ENCODE peak calls at places on chromosome 22, in five cellular contexts. M, N, A, W and P are unnamed samples.

GRCh38 chr22:47452184-47452583 is 689.7 kb downstream of the TBC1D22A start:
- DNase-seq in M (no peak), N (no peak), A (no peak), W (no peak), P (no peak)

GRCh38 chr22:18999416-18999815 is 63.3 kb upstream of the PRODH start:
- DNase-seq in M (no peak), N (no peak), A (no peak), W (no peak), P (no peak)

GRCh38 chr22:50486561-50487289 is at the start of gene MIOX:
- DNase-seq in M (peak), N (no peak), A (no peak), W (no peak), P (no peak)

GRCh38 chr22:30210235-30210831 is 36.2 kb downstream of the LIF start:
- DNase-seq in M (no peak), N (peak), A (no peak), W (peak), P (no peak)

GRCh38 chr22:29166180-29166579 is 39.5 kb upstream of the EMID1 start:
- DNase-seq in M (no peak), N (no peak), A (peak), W (no peak), P (no peak)

GRCh38 chr22:48098243-48098935 is 1335.9 kb downstream of the TBC1D22A start:
- DNase-seq in M (no peak), N (no peak), A (no peak), W (no peak), P (no peak)

GRCh38 chr22:29580200-29580810 is 608 bp downstream of the NIPSNAP1 start:
- DNase-seq in M (peak), N (peak), A (no peak), W (peak), P (no peak)

GRCh38 chr22:39916496-39916895 is 15.6 kb downstream of the GRAP2 start:
- DNase-seq in M (no peak), N (no peak), A (no peak), W (no peak), P (no peak)

GRCh38 chr22:30245985-30246901 is at the start of gene LIF:
- DNase-seq in M (no peak), N (peak), A (no peak), W (no peak), P (no peak)

GRCh38 chr22:35349704-35350538 is 31.0 kb upstream of the HMOX1 start:
- DNase-seq in M (no peak), N (peak), A (no peak), W (no peak), P (no peak)

GRCh38 chr22:42648368-42649260 is 578 bp downstream of the CYB5R3 start:
- DNase-seq in M (peak), N (no peak), A (no peak), W (peak), P (no peak)

GRCh38 chr22:23071163-23072034 is 1.1 kb downstream of the GNAZ start:
- DNase-seq in M (peak), N (no peak), A (peak), W (no peak), P (no peak)

GRCh38 chr22:46587067-46587471 is 33.1 kb upstream of the GRAMD4 start:
- DNase-seq in M (peak), N (no peak), A (no peak), W (no peak), P (no peak)

GRCh38 chr22:24474221-24474620 is 20.9 kb upstream of the UPB1 start:
- DNase-seq in M (no peak), N (no peak), A (no peak), W (no peak), P (no peak)

GRCh38 chr22:41197046-41197807 is 7.9 kb upstream of the L3MBTL2 start:
- DNase-seq in M (peak), N (peak), A (peak), W (peak), P (peak)

GRCh38 chr22:41203118-41203517 is 2.0 kb upstream of the L3MBTL2 start:
- DNase-seq in M (no peak), N (no peak), A (no peak), W (no peak), P (no peak)

GRCh38 chr22:41201146-41201545 is 4.0 kb upstream of the L3MBTL2 start:
- DNase-seq in M (no peak), N (no peak), A (no peak), W (no peak), P (no peak)

GRCh38 chr22:41193829-41194228 is 11.3 kb upstream of the L3MBTL2 start:
- DNase-seq in M (no peak), N (no peak), A (no peak), W (no peak), P (no peak)

DNA sequence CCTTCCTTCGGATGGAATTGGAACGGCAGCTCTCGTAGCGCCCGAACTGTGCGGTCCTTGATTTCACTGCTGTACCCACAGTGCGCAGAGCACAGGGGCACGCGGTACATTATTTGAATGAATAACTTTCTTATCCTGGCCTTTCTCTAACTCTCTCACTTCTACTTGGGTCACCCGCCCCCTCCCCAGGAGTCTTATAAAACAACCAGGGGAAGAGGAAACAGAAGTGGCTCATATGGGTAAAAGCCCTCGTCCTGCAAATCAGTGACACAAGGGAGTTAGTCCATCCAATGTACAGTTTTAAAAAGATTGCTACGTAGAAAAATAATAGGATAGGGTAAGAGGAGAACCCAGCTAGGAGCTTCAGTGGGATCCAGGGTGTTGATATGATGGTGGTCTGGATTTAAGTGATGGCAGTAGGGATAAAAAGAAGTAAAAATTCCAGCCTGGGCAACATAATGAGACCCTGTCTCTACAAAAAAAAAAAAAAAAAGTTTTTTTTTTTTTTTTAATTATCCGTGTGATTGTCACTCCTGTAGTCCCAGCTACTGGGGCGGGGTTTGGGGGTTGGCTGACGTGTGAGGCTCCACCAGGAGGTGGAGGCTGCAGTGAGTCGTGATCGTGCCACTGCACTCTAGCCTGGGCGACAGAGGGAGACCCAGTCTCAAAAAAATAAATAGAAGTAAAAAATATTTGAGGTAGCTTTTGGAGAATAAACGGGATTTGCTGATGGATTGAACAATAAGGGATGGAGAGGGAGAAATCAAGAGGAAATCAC is 7.1 kb upstream of the L3MBTL2 start:
- DNase-seq in M (no peak), N (peak), A (no peak), W (peak), P (no peak)
- H3K27ac ChIP-seq in M (no peak), N (no peak), A (peak), W (no peak), P (peak)

DNA sequence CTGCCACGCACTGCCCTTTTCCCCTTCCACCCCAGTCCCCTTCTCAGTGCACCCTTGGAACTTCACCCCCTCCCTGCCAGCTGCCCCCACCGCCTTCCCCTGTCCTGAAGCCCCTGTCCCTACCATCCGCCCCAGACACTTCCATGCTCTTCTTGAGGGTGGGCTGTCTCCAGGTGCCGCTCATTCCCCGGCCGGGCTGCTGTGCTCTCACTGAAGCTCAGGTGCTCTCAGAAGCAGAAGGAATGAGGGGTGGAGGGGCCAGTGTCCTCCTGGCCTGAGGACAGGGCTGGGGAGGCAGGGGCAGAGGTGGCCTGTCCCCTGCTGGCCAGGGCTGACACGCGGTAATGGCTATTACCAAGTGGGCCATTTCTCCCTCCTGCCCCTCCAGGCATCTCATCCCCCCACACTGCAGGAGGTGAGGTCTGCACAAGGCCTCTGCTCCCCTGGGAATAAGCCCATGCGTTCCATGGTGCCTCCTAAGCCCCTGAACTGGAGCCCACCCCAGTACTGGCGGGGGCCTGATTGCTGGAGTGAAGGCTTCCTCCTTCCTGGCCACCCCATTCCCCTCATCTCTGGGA is 6.6 kb upstream of the BID start:
- DNase-seq in M (no peak), N (no peak), A (no peak), W (no peak), P (no peak)
- H3K4me3 ChIP-seq in M (no peak), N (no peak), A (no peak), W (no peak), P (no peak)

DNA sequence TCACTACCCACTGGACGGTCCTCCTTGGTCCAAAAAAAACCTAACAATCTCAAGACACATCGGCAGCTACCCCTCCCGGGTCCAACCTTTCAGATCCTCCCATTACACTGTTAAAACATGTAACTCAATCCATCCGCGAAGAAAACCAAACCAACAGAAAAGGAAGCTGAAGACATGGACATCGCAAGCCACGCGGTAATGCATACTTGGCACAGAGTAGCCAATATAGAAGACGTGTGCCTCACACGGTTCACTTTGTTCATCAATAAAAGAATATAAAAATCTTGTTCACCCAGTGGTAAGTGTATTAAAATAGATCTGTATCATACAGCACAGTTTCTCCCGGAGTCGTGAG is 128.6 kb downstream of the PHF21B start:
- DNase-seq in M (no peak), N (no peak), A (peak), W (no peak), P (no peak)
- TF ChIP-seq CTCF in M (no peak), N (no peak), A (no peak), W (no peak), P (no peak)

GRCh38 chr22:38014083-38014482 is 29.7 kb upstream of the SOX10 start:
- DNase-seq in M (no peak), N (no peak), A (no peak), W (no peak), P (no peak)

GRCh38 chr22:38017939-38018885 is 33.9 kb upstream of the SOX10 start:
- DNase-seq in M (no peak), N (no peak), A (no peak), W (no peak), P (no peak)

GRCh38 chr22:38018938-38019827 is 34.8 kb upstream of the SOX10 start:
- DNase-seq in M (no peak), N (no peak), A (no peak), W (no peak), P (no peak)

GRCh38 chr22:38017272-38017920 is 33.0 kb upstream of the SOX10 start:
- DNase-seq in M (no peak), N (no peak), A (peak), W (peak), P (peak)

GRCh38 chr22:38016182-38017078 is 32.1 kb upstream of the SOX10 start:
- DNase-seq in M (peak), N (peak), A (peak), W (peak), P (no peak)
- H3K27ac ChIP-seq in M (peak), N (peak), A (peak), W (peak), P (peak)

GRCh38 chr22:27799334-27800249 is 2.0 kb downstream of the MN1 start:
- DNase-seq in M (peak), N (peak), A (no peak), W (no peak), P (no peak)
- H3K4me3 ChIP-seq in M (peak), N (peak), A (peak), W (no peak), P (peak)